ENCODE peak calls at places on chromosomes 1 and 21, in eight cellular contexts. A, H, I, N, Q, L, C and M are unnamed samples.

GRCh38 chr1:59071289-59071688 is 225.6 kb upstream of the FGGY start:
- DNase-seq in A (no peak), H (no peak), I (no peak), N (no peak), Q (no peak), L (no peak), C (no peak), M (no peak)

GRCh38 chr1:213767683-213768082 is 220.1 kb upstream of the PROX1 start:
- DNase-seq in A (no peak), H (no peak), I (no peak), N (no peak), Q (no peak), L (no peak), C (no peak), M (no peak)

GRCh38 chr1:241356519-241357365 is at the start of gene RGS7:
- DNase-seq in A (peak; percentile 26), H (peak; percentile 63), I (peak; percentile 45), N (no peak), Q (peak; percentile 97), L (peak; percentile 61), C (peak; percentile 22), M (no peak)

GRCh38 chr1:22793647-22794046 is 83.0 kb downstream of the EPHB2 start:
- DNase-seq in A (no peak), H (no peak), I (no peak), N (no peak), Q (no peak), L (no peak), C (no peak), M (no peak)

GRCh38 chr1:169051171-169051570 is 55.3 kb upstream of the ATP1B1 start:
- DNase-seq in A (no peak), H (no peak), I (no peak), N (no peak), Q (no peak), L (no peak), C (no peak), M (no peak)

GRCh38 chr1:153363641-153364040 is 6.0 kb downstream of the S100A9 start:
- DNase-seq in A (no peak), H (no peak), I (no peak), N (peak; percentile 21), Q (no peak), L (no peak), C (no peak), M (no peak)

GRCh38 chr21:41641821-41642368 is 125.0 kb downstream of the RIPK4 start:
- DNase-seq in A (peak; percentile 51), H (peak; percentile 94), I (no peak), N (peak; percentile 92), Q (no peak), L (peak; percentile 86), C (peak; percentile 97), M (peak; percentile 95)

GRCh38 chr1:216606047-216606637 is 117.1 kb downstream of the ESRRG start:
- DNase-seq in A (peak; percentile 19), H (no peak), I (no peak), N (no peak), Q (peak; percentile 68), L (no peak), C (no peak), M (no peak)

GRCh38 chr1:40650075-40650474 is 15.4 kb downstream of the RIMS3 start:
- DNase-seq in A (no peak), H (peak; percentile 18), I (no peak), N (no peak), Q (peak; percentile 56), L (no peak), C (no peak), M (no peak)

GRCh38 chr1:37989381-37989930 is 366 bp downstream of the SF3A3 start:
- DNase-seq in A (no peak), H (peak; percentile 38), I (peak; percentile 32), N (no peak), Q (peak; percentile 47), L (peak; percentile 29), C (peak; percentile 51), M (no peak)

GRCh38 chr1:10549919-10550656 is 75.3 kb downstream of the PEX14 start:
- DNase-seq in A (no peak), H (no peak), I (no peak), N (no peak), Q (no peak), L (no peak), C (no peak), M (no peak)

GRCh38 chr21:42702720-42703119 is 49.3 kb downstream of the PDE9A start:
- DNase-seq in A (no peak), H (no peak), I (no peak), N (no peak), Q (no peak), L (no peak), C (no peak), M (no peak)

GRCh38 chr1:24414884-24415333 is 693 bp upstream of the NIPAL3 start:
- DNase-seq in A (no peak), H (no peak), I (no peak), N (no peak), Q (no peak), L (no peak), C (no peak), M (no peak)

GRCh38 chr1:70764747-70765146 is 282.9 kb downstream of the PTGER3 start:
- DNase-seq in A (no peak), H (no peak), I (no peak), N (no peak), Q (no peak), L (no peak), C (no peak), M (no peak)

GRCh38 chr21:33948096-33948950 is 32.7 kb upstream of the ATP5PO start:
- DNase-seq in A (peak; percentile 37), H (peak; percentile 45), I (peak; percentile 63), N (no peak), Q (peak; percentile 54), L (peak; percentile 31), C (no peak), M (no peak)

GRCh38 chr1:22592919-22593790 is 29.9 kb downstream of the EPHA8 start:
- DNase-seq in A (no peak), H (no peak), I (no peak), N (no peak), Q (no peak), L (no peak), C (no peak), M (no peak)

GRCh38 chr1:228647523-228648444 is 87.5 kb upstream of the RHOU start:
- DNase-seq in A (no peak), H (peak; percentile 71), I (peak; percentile 49), N (no peak), Q (peak; percentile 63), L (peak; percentile 29), C (peak; percentile 66), M (peak; percentile 68)

GRCh38 chr21:32981096-32981495 is 44.6 kb upstream of the OLIG2 start:
- DNase-seq in A (no peak), H (no peak), I (no peak), N (no peak), Q (no peak), L (no peak), C (no peak), M (no peak)

GRCh38 chr1:169999357-169999756 is 75.1 kb downstream of the KIFAP3 start:
- DNase-seq in A (no peak), H (peak; percentile 48), I (no peak), N (peak; percentile 60), Q (no peak), L (peak; percentile 75), C (peak; percentile 84), M (peak; percentile 68)

GRCh38 chr1:33378976-33379375 is 51.9 kb downstream of the PHC2 start:
- DNase-seq in A (no peak), H (no peak), I (no peak), N (no peak), Q (no peak), L (no peak), C (no peak), M (no peak)

GRCh38 chr1:36369472-36369871 is 16.3 kb downstream of the STK40 start:
- DNase-seq in A (no peak), H (no peak), I (no peak), N (no peak), Q (no peak), L (no peak), C (no peak), M (no peak)
- H3K4me1 ChIP-seq in A (peaks cover 75% of the 10 kb centered on the region), H (peaks cover 16% of the 10 kb centered on the region), I (peaks cover 12% of the 10 kb centered on the region), N (peaks cover 67% of the 10 kb centered on the region), Q (peaks cover 41% of the 10 kb centered on the region), L (peaks cover 45% of the 10 kb centered on the region), C (peaks cover 27% of the 10 kb centered on the region), M (peaks cover 18% of the 10 kb centered on the region)

GRCh38 chr1:117335376-117336086 is 31.7 kb upstream of the MAN1A2 start:
- DNase-seq in A (no peak), H (no peak), I (no peak), N (no peak), Q (no peak), L (no peak), C (no peak), M (no peak)

GRCh38 chr1:117342397-117342796 is 24.9 kb upstream of the MAN1A2 start:
- DNase-seq in A (no peak), H (no peak), I (no peak), N (no peak), Q (no peak), L (no peak), C (no peak), M (no peak)

GRCh38 chr1:117341123-117341522 is 26.1 kb upstream of the MAN1A2 start:
- DNase-seq in A (no peak), H (no peak), I (no peak), N (no peak), Q (no peak), L (no peak), C (no peak), M (no peak)

GRCh38 chr1:117336087-117336817 is 31.0 kb upstream of the MAN1A2 start:
- DNase-seq in A (no peak), H (no peak), I (no peak), N (no peak), Q (peak; percentile 21), L (no peak), C (no peak), M (no peak)

DNA sequence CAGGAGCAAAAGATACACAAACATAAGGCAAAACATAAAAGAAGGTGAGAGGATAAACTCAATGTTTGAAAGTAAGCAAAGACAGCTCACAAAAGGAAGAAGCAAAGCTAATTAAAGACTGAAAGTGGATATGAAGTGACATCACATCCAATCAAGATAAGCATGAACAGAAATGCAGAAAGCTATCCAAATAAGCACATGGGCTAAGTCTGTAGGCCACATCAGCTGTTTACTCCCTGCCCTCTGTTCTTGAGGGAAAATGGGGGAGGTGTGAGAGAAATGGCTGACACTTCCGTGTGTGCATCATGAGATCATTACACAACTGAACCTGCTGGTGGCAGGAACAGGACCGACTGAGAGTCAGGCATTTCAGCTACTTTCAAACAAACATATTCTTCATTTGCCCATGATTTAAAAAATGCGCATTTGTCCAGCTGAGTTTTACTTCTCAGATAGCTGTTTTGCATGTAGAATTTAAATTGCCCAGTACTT is 27.3 kb upstream of the MAN1A2 start:
- DNase-seq in A (no peak), H (peak; percentile 78), I (peak; percentile 49), N (no peak), Q (peak; percentile 37), L (peak; percentile 80), C (peak; percentile 18), M (peak; percentile 27)
- TF ChIP-seq CTCF in A (no peak), H (no peak), I (no peak), N (no peak), Q (no peak), L (no peak), C (peak; percentile 13), M (peak; percentile 36)

GRCh38 chr1:97989094-97989680 is 68.4 kb upstream of the DPYD start:
- DNase-seq in A (no peak), H (peak; percentile 54), I (no peak), N (no peak), Q (no peak), L (peak; percentile 69), C (peak; percentile 30), M (peak; percentile 54)
- H3K27ac ChIP-seq in A (no peak overlapping the region), H (no peak overlapping the region), I (no peak overlapping the region), N (no peak overlapping the region), Q (peak overlapping the region; percentile 72), L (no peak overlapping the region), C (no peak overlapping the region), M (no peak overlapping the region)

GRCh38 chr1:161018631-161018930 is 2.4 kb downstream of the F11R start:
- DNase-seq in A (no peak), H (no peak), I (no peak), N (no peak), Q (no peak), L (no peak), C (no peak), M (no peak)
- H3K4me1 ChIP-seq in A (peaks cover 36% of the 10 kb centered on the region), H (peaks cover 24% of the 10 kb centered on the region), I (peaks cover 34% of the 10 kb centered on the region), N (peaks cover 33% of the 10 kb centered on the region), Q (peaks cover 2% of the 10 kb centered on the region), L (peaks cover 6% of the 10 kb centered on the region), C (peaks cover 45% of the 10 kb centered on the region), M (peaks cover 37% of the 10 kb centered on the region)